ENCODE peak calls at places on chromosomes 13 and 19, in seven cellular contexts. Z, U, T, Y, M, D and P are unnamed samples.
A peak's percentile ranks its signal among the peaks of the same experiment; 100 is the strongest.

GRCh38 chr19:16829822-16830289 is 658 bp downstream of the SIN3B start:
- DNase-seq in Y (no peak), D (no peak), T (no peak), U (no peak), M (no peak), Z (no peak), P (no peak)

GRCh38 chr13:28658539-28658795 is 463 bp upstream of the POMP start:
- DNase-seq in M (no peak), D (no peak), T (no peak), Y (no peak), Z (no peak), U (no peak), P (no peak)

GRCh38 chr19:10760268-10760944 is 42.5 kb downstream of the DNM2 start:
- DNase-seq in Z (no peak), M (peak; percentile 58), Y (no peak), U (no peak), D (no peak), T (no peak), P (peak; percentile 77)

GRCh38 chr13:113777311-113778260 is 18.6 kb downstream of the TMEM255B start:
- DNase-seq in Y (no peak), U (no peak), T (peak; percentile 59), Z (no peak), D (no peak), M (no peak), P (no peak)

GRCh38 chr19:18464646-18465045 is 26.7 kb upstream of the ISYNA1 start:
- DNase-seq in D (peak; percentile 94), T (no peak), M (no peak), U (peak; percentile 98), Y (peak; percentile 86), Z (no peak), P (no peak)

GRCh38 chr19:32649751-32650150 is 25.2 kb downstream of the ANKRD27 start:
- DNase-seq in D (no peak), M (no peak), Y (no peak), T (no peak), Z (no peak), U (no peak), P (no peak)

GRCh38 chr13:109383683-109384082 is 402.7 kb downstream of the IRS2 start:
- DNase-seq in D (peak; percentile 43), T (no peak), Y (no peak), U (no peak), M (no peak), Z (no peak), P (no peak)

GRCh38 chr13:68107667-68108066 is 877.5 kb upstream of the PCDH9 start:
- DNase-seq in U (no peak), T (no peak), M (no peak), D (no peak), Z (no peak), Y (no peak), P (no peak)

GRCh38 chr13:50485979-50486935 is 357.2 kb downstream of the DLEU7 start:
- DNase-seq in Z (no peak), Y (no peak), T (no peak), D (peak; percentile 13), M (no peak), U (no peak), P (no peak)

GRCh38 chr19:32336259-32337111 is 8.9 kb upstream of the ZNF507 start:
- DNase-seq in M (no peak), Z (no peak), T (no peak), Y (no peak), U (peak; percentile 82), D (peak; percentile 59), P (no peak)

GRCh38 chr19:37905936-37906867 is at the start of gene WDR87:
- DNase-seq in Z (peak; percentile 8), D (peak; percentile 26), U (no peak), M (peak; percentile 34), Y (no peak), T (peak; percentile 71), P (peak; percentile 27)

GRCh38 chr19:54191671-54192453 is 754 bp downstream of the TSEN34 start:
- DNase-seq in Y (no peak), T (no peak), D (no peak), Z (no peak), U (peak; percentile 81), M (no peak), P (no peak)

GRCh38 chr19:5927439-5927821 is 13.4 kb downstream of the CAPS start:
- DNase-seq in Y (no peak), U (no peak), Z (no peak), T (no peak), M (no peak), D (no peak), P (no peak)